ENCODE peak calls at places on chromosome 15, in seven cellular contexts. X, Z, F, I, Q, H and G are unnamed samples.

GRCh38 chr15:59313703-59314332 is 58.9 kb downstream of the MYO1E start:
- DNase-seq in X (no peak), Z (peak; percentile 59), F (peak; percentile 95), I (peak; percentile 67), Q (peak; percentile 47), H (no peak), G (no peak)

GRCh38 chr15:38373016-38373415 is 80.9 kb upstream of the FAM98B start:
- DNase-seq in X (no peak), Z (no peak), F (no peak), I (no peak), Q (peak; percentile 52), H (no peak), G (no peak)

GRCh38 chr15:45129651-45130129 is at the start of the genes DUOX1 and DUOXA1:
- DNase-seq in X (peak; percentile 65), Z (no peak), F (peak; percentile 56), I (no peak), Q (no peak), H (no peak), G (no peak)

GRCh38 chr15:100221461-100222348 is 120.1 kb downstream of the ADAMTS17 start:
- DNase-seq in X (no peak), Z (no peak), F (no peak), I (no peak), Q (no peak), H (no peak), G (no peak)

GRCh38 chr15:41944313-41944940 is 27.9 kb downstream of the EHD4 start:
- DNase-seq in X (no peak), Z (no peak), F (peak; percentile 71), I (no peak), Q (peak; percentile 94), H (no peak), G (no peak)

GRCh38 chr15:68578960-68579935 is at the start of gene CORO2B:
- DNase-seq in X (peak; percentile 68), Z (no peak), F (no peak), I (peak; percentile 50), Q (peak; percentile 47), H (no peak), G (no peak)

GRCh38 chr15:73922186-73923151 is 3.8 kb upstream of the LOXL1 start:
- DNase-seq in X (peak; percentile 61), Z (no peak), F (no peak), I (no peak), Q (peak; percentile 70), H (no peak), G (no peak)

GRCh38 chr15:51162865-51163762 is 68.4 kb upstream of the TNFAIP8L3 start:
- DNase-seq in X (peak; percentile 78), Z (peak; percentile 15), F (peak; percentile 70), I (peak; percentile 89), Q (peak; percentile 72), H (peak; percentile 25), G (no peak)

GRCh38 chr15:64574220-64574994 is 114.0 kb downstream of the ZNF609 start:
- DNase-seq in X (no peak), Z (no peak), F (peak; percentile 95), I (peak; percentile 25), Q (peak; percentile 75), H (no peak), G (no peak)

GRCh38 chr15:98009169-98009568 is 48.7 kb downstream of the ARRDC4 start:
- DNase-seq in X (no peak), Z (no peak), F (peak; percentile 57), I (no peak), Q (no peak), H (no peak), G (no peak)

GRCh38 chr15:57510647-57511046 is 81.1 kb upstream of the MYZAP start:
- DNase-seq in X (no peak), Z (no peak), F (peak; percentile 30), I (no peak), Q (peak; percentile 93), H (no peak), G (no peak)

GRCh38 chr15:59170295-59170881 is 36.3 kb upstream of the LDHAL6B start:
- DNase-seq in X (no peak), Z (no peak), F (peak; percentile 76), I (no peak), Q (no peak), H (no peak), G (no peak)

GRCh38 chr15:73997986-73998385 is 3.5 kb downstream of the PML start:
- DNase-seq in X (no peak), Z (no peak), F (no peak), I (no peak), Q (no peak), H (no peak), G (no peak)

GRCh38 chr15:55764398-55764797 is 21.4 kb upstream of the PRTG start:
- DNase-seq in X (no peak), Z (no peak), F (no peak), I (no peak), Q (no peak), H (no peak), G (no peak)

GRCh38 chr15:82810863-82811421 is 1.5 kb downstream of the WHAMM start:
- DNase-seq in X (no peak), Z (no peak), F (peak; percentile 28), I (no peak), Q (no peak), H (peak; percentile 68), G (no peak)

GRCh38 chr15:64699767-64700388 is 75.5 kb downstream of the RBPMS2 start:
- DNase-seq in X (peak; percentile 66), Z (no peak), F (peak; percentile 37), I (no peak), Q (peak; percentile 48), H (no peak), G (peak; percentile 77)

GRCh38 chr15:101083336-101084045 is 164.3 kb downstream of the LRRK1 start:
- DNase-seq in X (no peak), Z (no peak), F (no peak), I (no peak), Q (no peak), H (no peak), G (no peak)

GRCh38 chr15:45790325-45790943 is 155.6 kb downstream of the SQOR start:
- DNase-seq in X (peak; percentile 30), Z (no peak), F (peak; percentile 28), I (peak; percentile 15), Q (peak; percentile 7), H (no peak), G (no peak)

GRCh38 chr15:67833504-67834248 is 6.2 kb downstream of the RNU6-1 start:
- DNase-seq in X (peak; percentile 80), Z (peak; percentile 67), F (no peak), I (peak; percentile 75), Q (no peak), H (no peak), G (no peak)

GRCh38 chr15:41607033-41607432 is 48.0 kb downstream of the TYRO3 start:
- DNase-seq in X (no peak), Z (no peak), F (peak; percentile 72), I (no peak), Q (peak; percentile 97), H (no peak), G (no peak)

GRCh38 chr15:59553879-59554735 is 57.5 kb upstream of the GCNT3 start:
- DNase-seq in X (no peak), Z (no peak), F (peak; percentile 99), I (peak; percentile 57), Q (no peak), H (no peak), G (no peak)

GRCh38 chr15:76312540-76313174 is 1.4 kb upstream of the ETFA start:
- DNase-seq in X (no peak), Z (no peak), F (peak; percentile 96), I (peak; percentile 81), Q (peak; percentile 33), H (no peak), G (no peak)

GRCh38 chr15:46111730-46112129 is 476.9 kb downstream of the SQOR start:
- DNase-seq in X (no peak), Z (no peak), F (no peak), I (no peak), Q (no peak), H (no peak), G (no peak)

GRCh38 chr15:58473720-58474119 is 41.9 kb downstream of the LIPC start:
- DNase-seq in X (no peak), Z (peak; percentile 21), F (peak; percentile 94), I (peak; percentile 44), Q (peak; percentile 89), H (no peak), G (no peak)

GRCh38 chr15:58777107-58777506 is 6.0 kb downstream of the MINDY2 start:
- DNase-seq in X (no peak), Z (no peak), F (no peak), I (no peak), Q (no peak), H (no peak), G (no peak)

GRCh38 chr15:48505067-48505466 is 140.4 kb downstream of the FBN1 start:
- DNase-seq in X (no peak), Z (no peak), F (no peak), I (no peak), Q (no peak), H (no peak), G (no peak)

GRCh38 chr15:48498828-48499227 is 146.7 kb downstream of the FBN1 start:
- DNase-seq in X (no peak), Z (no peak), F (no peak), I (no peak), Q (no peak), H (no peak), G (no peak)

GRCh38 chr15:48500595-48500994 is 144.9 kb downstream of the FBN1 start:
- DNase-seq in X (no peak), Z (no peak), F (no peak), I (no peak), Q (peak; percentile 56), H (no peak), G (no peak)

GRCh38 chr15:48499978-48500377 is 145.5 kb downstream of the FBN1 start:
- DNase-seq in X (no peak), Z (no peak), F (no peak), I (no peak), Q (no peak), H (no peak), G (no peak)

DNA sequence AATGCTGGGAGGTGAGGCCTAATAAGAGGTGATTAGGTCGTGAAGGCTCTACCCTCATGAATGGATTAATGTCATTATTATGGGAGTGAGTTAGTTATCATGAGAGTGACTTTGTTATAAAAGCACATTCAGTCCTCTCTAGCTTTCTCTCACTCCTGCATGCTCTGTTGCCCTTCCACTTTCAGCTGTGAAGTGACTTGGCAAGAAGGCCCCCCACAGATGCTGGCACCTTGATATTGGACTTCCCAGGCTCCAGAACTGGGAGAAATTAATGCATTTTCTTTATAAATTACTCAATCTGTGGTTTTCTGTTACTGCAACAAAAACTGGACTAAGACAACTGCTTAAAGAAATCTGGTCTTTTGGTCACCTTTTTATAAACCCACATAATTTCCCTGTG is 144.3 kb downstream of the FBN1 start:
- DNase-seq in X (no peak), Z (no peak), F (no peak), I (no peak), Q (no peak), H (no peak), G (no peak)
- TF ChIP-seq CTCF in X (no peak), Z (no peak), F (no peak), I (no peak), Q (no peak), H (no peak), G (no peak)

GRCh38 chr15:69876030-69876429 is 221.7 kb downstream of the TLE3 start:
- DNase-seq in X (no peak), Z (no peak), F (no peak), I (no peak), Q (no peak), H (no peak), G (no peak)
- TF ChIP-seq CTCF in X (no peak), Z (no peak), F (no peak), I (no peak), Q (no peak), H (no peak), G (no peak)

GRCh38 chr15:23629234-23629805 is 18.3 kb downstream of the MAGEL2 start:
- DNase-seq in X (no peak), Z (no peak), F (peak; percentile 5), I (no peak), Q (no peak), H (no peak), G (no peak)
- TF ChIP-seq CTCF in X (peak; percentile 59), Z (peak; percentile 36), F (peak; percentile 38), I (peak; percentile 19), Q (peak; percentile 24), H (no peak), G (peak; percentile 73)

GRCh38 chr15:66707310-66708160 is 5.5 kb downstream of the SMAD6 start:
- DNase-seq in X (peak; percentile 79), Z (no peak), F (no peak), I (peak; percentile 63), Q (peak; percentile 43), H (no peak), G (peak; percentile 82)
- TF ChIP-seq CTCF in X (peak; percentile 18), Z (no peak), F (no peak), I (peak; percentile 41), Q (peak; percentile 34), H (no peak), G (peak; percentile 45)